ENCODE peak calls at places on chromosomes 11 and 22, in six cellular contexts. A is MCF 10A; L is CD4-positive, alpha-beta T cell; R is OCI-LY7; F is heart right ventricle; Q is epithelial cell of esophagus. H is an unnamed sample.

GRCh38 chr11:123559418-123559817 is 95.0 kb downstream of the SCN3B start:
- DNase-seq in A (no peak), R (no peak), Q (no peak), F (no peak), L (no peak), H (no peak)

GRCh38 chr11:1041936-1042608 is 5.6 kb upstream of the MUC6 start:
- DNase-seq in Q (no peak), R (no peak), A (peak), F (no peak), L (no peak), H (peak)

GRCh38 chr11:61791737-61792309 is 576 bp downstream of the TMEM258 start:
- DNase-seq in A (peak), Q (peak), L (peak), R (peak), F (peak), H (peak)

GRCh38 chr22:46078241-46079092 is 71.9 kb upstream of the PPARA start:
- DNase-seq in F (peak), Q (peak), L (no peak), R (no peak), A (peak), H (peak)

GRCh38 chr11:61752117-61752924 is at the start of gene MYRF:
- DNase-seq in L (peak), F (peak), A (no peak), Q (peak), R (no peak), H (peak)

GRCh38 chr22:38831166-38831945 is 12.5 kb downstream of the NPTXR start:
- DNase-seq in F (no peak), R (no peak), A (peak), L (no peak), Q (peak), H (no peak)

GRCh38 chr11:3160252-3161031 is 4.7 kb downstream of the OSBPL5 start:
- DNase-seq in R (peak), F (peak), Q (peak), L (no peak), A (peak), H (peak)

GRCh38 chr11:44805152-44805461 is 78.3 kb downstream of the TSPAN18 start:
- DNase-seq in A (no peak), L (no peak), F (no peak), R (no peak), Q (no peak), H (no peak)

GRCh38 chr22:19971276-19972124 is 29.9 kb upstream of the TXNRD2 start:
- DNase-seq in F (no peak), Q (no peak), L (no peak), R (no peak), A (no peak), H (no peak)

GRCh38 chr11:64306876-64307622 is 1.7 kb downstream of the ESRRA start:
- DNase-seq in L (no peak), R (peak), A (peak), F (no peak), Q (no peak), H (peak)

GRCh38 chr11:130407978-130408377 is 20.4 kb downstream of the ADAMTS8 start:
- DNase-seq in Q (peak), A (peak), F (peak), R (no peak), L (no peak), H (no peak)

GRCh38 chr11:21785351-21785750 is 407.5 kb upstream of the ANO5 start:
- DNase-seq in R (no peak), F (no peak), A (no peak), Q (no peak), L (no peak), H (no peak)

GRCh38 chr11:68256331-68256741 is 15.4 kb downstream of the C11orf24 start:
- DNase-seq in Q (no peak), A (no peak), F (no peak), L (no peak), R (no peak), H (no peak)

GRCh38 chr11:45674481-45675190 is 9.2 kb upstream of the CHST1 start:
- DNase-seq in L (no peak), F (no peak), Q (no peak), A (no peak), R (no peak), H (no peak)

GRCh38 chr22:19705181-19705934 is 8.9 kb upstream of the SEPTIN5 start:
- DNase-seq in F (no peak), Q (no peak), R (no peak), A (no peak), L (no peak), H (no peak)

GRCh38 chr22:32775957-32776356 is 25.5 kb upstream of the TIMP3 start:
- DNase-seq in A (peak), Q (no peak), L (no peak), R (peak), F (no peak), H (no peak)
- TF ChIP-seq CTCF in A (peak), Q (peak), L (no peak), R (peak), F (peak), H (no peak)

GRCh38 chr11:82494988-82495432 is 238.7 kb downstream of the FAM181B start:
- DNase-seq in R (peak), A (peak), F (no peak), Q (peak), L (no peak), H (no peak)
- TF ChIP-seq CTCF in R (peak), A (peak), F (peak), Q (peak), L (no peak), H (no peak)

GRCh38 chr11:128193633-128194032 is 393.7 kb downstream of the ETS1 start:
- DNase-seq in Q (no peak), A (no peak), F (no peak), R (no peak), L (no peak), H (no peak)

GRCh38 chr11:128196235-128196634 is 391.1 kb downstream of the ETS1 start:
- DNase-seq in Q (no peak), A (no peak), L (no peak), R (no peak), F (no peak), H (no peak)

GRCh38 chr11:128195756-128196155 is 391.6 kb downstream of the ETS1 start:
- DNase-seq in F (no peak), A (no peak), Q (no peak), L (no peak), R (no peak), H (no peak)

GRCh38 chr11:128194226-128194625 is 393.1 kb downstream of the ETS1 start:
- DNase-seq in F (no peak), R (no peak), Q (no peak), L (no peak), A (no peak), H (no peak)

GRCh38 chr11:128195057-128195751 is 392.2 kb downstream of the ETS1 start:
- DNase-seq in F (no peak), L (peak), A (no peak), R (no peak), Q (no peak), H (no peak)
- TF ChIP-seq CTCF in F (no peak), L (peak), A (no peak), R (no peak), Q (no peak), H (no peak)

GRCh38 chr11:36054628-36055027 is 110.8 kb downstream of the LDLRAD3 start:
- DNase-seq in F (no peak), A (no peak), R (no peak), Q (no peak), L (no peak), H (no peak)

GRCh38 chr11:36053314-36053713 is 109.5 kb downstream of the LDLRAD3 start:
- DNase-seq in R (no peak), Q (no peak), L (no peak), F (no peak), A (no peak), H (no peak)

GRCh38 chr11:36056160-36056751 is 112.4 kb downstream of the LDLRAD3 start:
- DNase-seq in Q (peak), R (no peak), A (peak), F (no peak), L (no peak), H (no peak)

GRCh38 chr11:36055356-36055755 is 111.5 kb downstream of the LDLRAD3 start:
- DNase-seq in A (no peak), R (no peak), F (no peak), Q (no peak), L (no peak), H (no peak)

GRCh38 chr11:36053901-36054300 is 110.0 kb downstream of the LDLRAD3 start:
- DNase-seq in Q (no peak), R (no peak), L (no peak), A (peak), F (no peak), H (no peak)
- TF ChIP-seq CTCF in Q (no peak), R (no peak), L (no peak), A (no peak), F (no peak), H (no peak)

DNA sequence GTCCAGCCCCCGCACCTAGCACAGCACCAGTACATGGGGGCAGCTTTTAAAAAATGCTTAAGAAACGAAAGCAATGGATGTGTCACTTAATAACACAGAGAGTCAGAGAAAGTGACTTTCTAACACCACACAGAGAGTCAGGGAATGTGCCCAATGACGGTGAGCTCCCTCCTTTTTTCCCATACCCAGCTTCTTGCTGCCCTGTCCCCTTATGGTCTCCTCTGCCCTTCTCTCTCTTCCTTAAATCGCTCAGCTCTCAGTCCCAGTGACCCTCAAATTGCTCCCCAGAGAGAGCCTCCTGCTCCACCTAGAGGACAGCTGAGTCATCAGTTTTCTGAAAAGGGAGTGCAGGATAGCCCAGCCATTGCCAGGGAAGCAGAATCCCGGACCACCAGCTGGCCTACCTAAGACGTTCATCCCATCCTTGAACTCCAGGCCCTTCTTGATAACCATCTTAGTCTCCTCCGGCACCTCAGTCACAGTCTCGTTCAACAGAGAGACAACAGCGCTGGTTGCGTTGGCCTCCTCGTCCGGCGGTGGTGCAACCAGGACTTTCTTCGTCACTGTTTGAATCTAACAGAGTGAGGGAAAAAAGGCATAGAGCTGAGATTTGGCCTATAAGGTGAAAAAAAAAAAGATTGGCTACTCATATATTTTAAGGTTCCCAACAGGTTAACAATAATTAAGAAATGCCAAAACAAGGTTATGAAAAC is 113.5 kb downstream of the SLC1A2 start:
- DNase-seq in F (no peak), L (peak), A (peak), Q (peak), R (peak), H (peak)
- TF ChIP-seq CTCF in F (peak), L (peak), A (peak), Q (peak), R (peak), H (peak)

H was measured in pancreas.